ENCODE peak calls at places on chromosomes 16 and 17, in eight cellular contexts. J is neuronal stem cell, O is right lobe of liver, L is left ventricle myocardium inferior, F is fibroblast of villous mesenchyme, E is GM23338, W is gastrocnemius medialis, D is fibroblast of lung. A is an unnamed sample.

GRCh38 chr17:1967092-1967662 is 58.0 kb downstream of the RTN4RL1 start:
- DNase-seq in J (no peak), O (no peak), L (no peak), F (no peak), E (peak), W (no peak), D (no peak), A (peak)

GRCh38 chr17:50953831-50954601 is 87.9 kb upstream of the TOB1 start:
- DNase-seq in J (no peak), O (no peak), L (peak), F (peak), E (peak), W (peak), D (peak), A (peak)

GRCh38 chr17:74241434-74241833 is 28.1 kb downstream of the TTYH2 start:
- DNase-seq in J (no peak), O (no peak), L (no peak), F (no peak), E (no peak), W (peak), D (no peak), A (no peak)

GRCh38 chr16:80463776-80464175 is 77.0 kb upstream of the DYNLRB2 start:
- DNase-seq in J (no peak), O (no peak), L (no peak), F (no peak), E (no peak), W (no peak), D (no peak), A (no peak)

GRCh38 chr16:2150418-2151187 is 2.2 kb downstream of the RAB26 start:
- DNase-seq in J (no peak), O (no peak), L (no peak), F (peak), E (peak), W (no peak), D (peak), A (peak)

GRCh38 chr17:12673788-12674187 is 8.1 kb downstream of the MYOCD start:
- DNase-seq in J (no peak), O (no peak), L (no peak), F (peak), E (no peak), W (no peak), D (peak), A (no peak)

GRCh38 chr17:13626703-13627102 is 25.0 kb upstream of the HS3ST3A1 start:
- DNase-seq in J (no peak), O (no peak), L (no peak), F (peak), E (no peak), W (no peak), D (peak), A (peak)

GRCh38 chr17:42517516-42517915 is 18.5 kb upstream of the NAGLU start:
- DNase-seq in J (peak), O (peak), L (peak), F (peak), E (peak), W (peak), D (peak), A (peak)

GRCh38 chr17:7261377-7262191 is 694 bp downstream of the CLDN7 start:
- DNase-seq in J (no peak), O (peak), L (no peak), F (no peak), E (peak), W (no peak), D (no peak), A (no peak)

GRCh38 chr17:70011750-70012149 is 63.3 kb upstream of the KCNJ16 start:
- DNase-seq in J (no peak), O (no peak), L (no peak), F (no peak), E (no peak), W (no peak), D (no peak), A (no peak)

GRCh38 chr17:70006159-70006558 is 68.9 kb upstream of the KCNJ16 start:
- DNase-seq in J (no peak), O (no peak), L (no peak), F (no peak), E (no peak), W (no peak), D (peak), A (no peak)
- H3K4me3 ChIP-seq in J (no peak), O (no peak), L (no peak), F (no peak), E (no peak), W (no peak), D (no peak), A (no peak)

DNA sequence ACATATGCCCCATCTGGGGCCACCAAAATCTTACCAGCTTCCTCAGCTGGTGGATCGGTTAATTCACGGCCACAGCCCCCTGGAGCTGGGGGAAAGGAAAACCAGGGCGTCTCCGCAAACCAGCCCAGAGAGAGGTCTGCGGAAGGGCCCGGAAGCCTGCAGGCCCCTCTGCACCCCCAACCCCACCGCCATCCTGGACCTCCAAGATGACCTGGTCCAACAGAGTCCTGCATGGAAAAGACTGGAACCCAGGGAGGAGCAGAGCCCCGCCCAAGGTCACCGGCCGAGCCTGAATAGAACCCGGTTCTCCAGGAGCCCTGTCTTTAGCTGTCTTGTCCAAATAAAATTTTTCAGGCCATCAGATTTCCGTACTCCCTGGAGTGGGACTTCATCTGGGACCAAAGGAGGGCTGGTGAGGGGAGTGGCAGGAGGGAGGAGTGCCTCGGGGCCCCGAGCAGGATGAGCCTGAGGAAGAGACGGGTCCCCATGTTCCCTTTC is 37.4 kb upstream of the NDRG4 start:
- DNase-seq in J (no peak), O (no peak), L (no peak), F (no peak), E (peak), W (no peak), D (no peak), A (no peak)
- H3K4me3 ChIP-seq in J (no peak), O (no peak), L (peak), F (no peak), E (peak), W (no peak), D (no peak), A (no peak)

DNA sequence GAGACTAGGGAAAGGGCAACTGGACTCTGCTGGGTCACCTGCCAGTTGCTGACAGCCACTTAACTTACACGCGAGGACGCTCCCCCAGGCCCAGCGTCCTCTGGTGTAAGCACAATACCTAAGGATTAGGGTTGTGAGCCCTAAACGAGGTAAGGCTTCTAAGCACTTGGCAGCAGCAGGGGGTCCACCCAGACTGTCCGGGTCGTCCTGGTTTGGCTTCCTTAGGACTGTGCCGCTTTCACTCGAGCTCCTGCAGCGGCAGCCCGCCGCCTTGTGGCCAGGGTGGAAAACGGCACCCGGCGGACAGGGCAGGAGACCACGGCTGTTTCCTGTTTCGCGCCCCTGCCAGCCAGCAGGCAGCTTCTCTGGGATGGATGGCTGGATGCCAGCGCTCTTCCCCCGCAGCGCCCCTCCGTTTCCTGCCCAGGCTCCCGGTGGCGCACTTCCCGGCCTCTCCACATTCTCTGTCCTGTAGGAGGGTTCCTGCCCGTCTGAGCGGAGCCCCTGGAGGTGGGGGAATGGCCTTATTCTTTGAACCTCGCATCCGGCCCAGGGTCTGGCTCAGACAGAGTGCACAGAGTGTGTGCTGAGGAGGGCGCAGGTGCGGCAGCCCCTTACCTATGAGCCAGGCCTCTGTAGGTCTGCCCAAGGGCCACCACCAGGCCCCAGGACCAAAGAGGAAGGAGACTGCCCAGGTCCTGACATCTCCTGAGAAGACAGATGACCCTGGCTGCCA is 47.0 kb upstream of the AMZ2 start:
- DNase-seq in J (peak), O (peak), L (peak), F (peak), E (peak), W (peak), D (peak), A (peak)
- H3K4me3 ChIP-seq in J (peak), O (no peak), L (peak), F (peak), E (peak), W (peak), D (peak), A (peak)

DNA sequence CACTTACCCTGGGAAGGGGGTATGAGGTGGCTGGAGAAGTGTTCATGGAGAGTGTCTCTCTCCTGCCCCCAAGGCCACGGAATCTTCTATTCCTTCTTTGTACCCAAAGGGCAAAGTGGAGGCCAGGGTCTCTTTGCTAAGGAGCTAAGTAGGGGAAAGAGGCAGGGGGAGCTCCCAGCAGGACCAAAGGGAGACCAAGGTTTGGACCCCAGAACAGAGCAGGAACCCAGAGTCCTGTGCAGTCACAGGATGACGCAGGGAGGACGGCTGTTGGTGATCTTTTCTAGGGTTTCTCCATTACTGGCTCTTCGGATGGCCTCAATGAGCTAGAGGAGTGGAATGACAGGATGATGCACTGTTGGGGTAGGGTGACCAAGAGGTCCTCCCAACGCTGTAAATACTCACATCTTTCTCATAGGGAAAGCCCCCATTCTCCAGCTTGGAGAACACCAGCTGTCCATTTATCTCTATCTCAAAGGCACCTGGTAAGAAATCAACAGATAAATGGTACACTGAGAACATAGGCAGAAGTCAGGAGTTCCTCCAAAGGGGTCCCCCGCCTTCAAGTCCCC is 966 bp downstream of the MIEN1 start:
- DNase-seq in J (no peak), O (no peak), L (no peak), F (no peak), E (no peak), W (no peak), D (no peak), A (no peak)
- H3K4me3 ChIP-seq in J (no peak), O (peak), L (peak), F (peak), E (peak), W (peak), D (peak), A (peak)

DNA sequence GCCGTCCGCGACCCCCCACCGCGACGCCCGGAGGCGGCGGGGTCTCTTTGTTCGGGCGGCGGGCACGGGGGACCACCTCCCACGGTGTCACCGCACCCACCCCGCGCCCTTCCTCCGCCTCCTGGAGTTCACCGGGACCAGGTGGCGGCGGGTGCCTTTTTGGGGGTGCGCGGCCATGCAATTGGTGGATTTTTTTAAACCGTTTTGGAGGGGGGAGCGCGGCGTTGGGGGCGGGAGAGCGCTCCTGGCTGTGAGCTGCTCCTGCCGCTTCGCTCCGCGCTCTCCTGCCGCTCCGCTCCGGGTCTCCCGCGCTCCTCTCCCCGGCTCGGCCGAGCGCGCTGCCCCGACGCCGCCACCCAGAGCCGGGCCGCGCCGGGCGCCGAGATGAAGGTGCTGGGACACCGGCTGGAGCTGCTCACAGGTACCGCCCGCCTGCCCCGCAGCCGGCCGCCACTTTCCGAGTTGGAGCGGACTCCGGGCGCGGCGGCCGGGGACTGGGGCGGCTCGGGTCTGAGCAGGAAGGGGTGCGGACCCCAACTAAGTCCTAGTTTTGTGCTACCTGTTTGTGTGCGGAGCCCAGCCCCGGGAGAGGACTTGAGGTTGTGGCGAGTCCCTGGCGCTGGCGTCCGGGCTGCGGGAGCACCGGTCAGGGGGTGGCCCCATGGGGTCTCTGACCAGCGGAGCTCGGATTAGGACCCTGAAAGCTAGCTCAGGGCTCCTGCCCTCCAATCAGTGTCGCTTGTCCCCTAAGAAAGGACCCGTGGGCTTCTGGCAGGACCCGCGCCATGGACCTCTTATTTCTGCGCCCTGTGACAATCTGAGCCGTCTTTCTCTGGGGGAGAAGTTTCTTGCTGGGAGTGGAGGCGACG is 35.7 kb upstream of the NDRG4 start:
- DNase-seq in J (peak), O (peak), L (peak), F (no peak), E (peak), W (no peak), D (no peak), A (no peak)
- H3K4me3 ChIP-seq in J (peak), O (peak), L (peak), F (no peak), E (peak), W (peak), D (no peak), A (no peak)

GRCh38 chr17:75828051-75828400 is 16.2 kb downstream of the UNC13D start:
- DNase-seq in J (no peak), O (peak), L (no peak), F (no peak), E (peak), W (no peak), D (no peak), A (no peak)

GRCh38 chr17:75828741-75829140 is 15.5 kb downstream of the UNC13D start:
- DNase-seq in J (no peak), O (no peak), L (no peak), F (no peak), E (no peak), W (no peak), D (no peak), A (no peak)

GRCh38 chr17:75825748-75826370 is 18.3 kb downstream of the UNC13D start:
- DNase-seq in J (no peak), O (peak), L (no peak), F (no peak), E (no peak), W (no peak), D (no peak), A (no peak)

GRCh38 chr17:75826561-75827290 is 17.5 kb downstream of the UNC13D start:
- DNase-seq in J (no peak), O (peak), L (no peak), F (no peak), E (no peak), W (no peak), D (no peak), A (peak)

DNA sequence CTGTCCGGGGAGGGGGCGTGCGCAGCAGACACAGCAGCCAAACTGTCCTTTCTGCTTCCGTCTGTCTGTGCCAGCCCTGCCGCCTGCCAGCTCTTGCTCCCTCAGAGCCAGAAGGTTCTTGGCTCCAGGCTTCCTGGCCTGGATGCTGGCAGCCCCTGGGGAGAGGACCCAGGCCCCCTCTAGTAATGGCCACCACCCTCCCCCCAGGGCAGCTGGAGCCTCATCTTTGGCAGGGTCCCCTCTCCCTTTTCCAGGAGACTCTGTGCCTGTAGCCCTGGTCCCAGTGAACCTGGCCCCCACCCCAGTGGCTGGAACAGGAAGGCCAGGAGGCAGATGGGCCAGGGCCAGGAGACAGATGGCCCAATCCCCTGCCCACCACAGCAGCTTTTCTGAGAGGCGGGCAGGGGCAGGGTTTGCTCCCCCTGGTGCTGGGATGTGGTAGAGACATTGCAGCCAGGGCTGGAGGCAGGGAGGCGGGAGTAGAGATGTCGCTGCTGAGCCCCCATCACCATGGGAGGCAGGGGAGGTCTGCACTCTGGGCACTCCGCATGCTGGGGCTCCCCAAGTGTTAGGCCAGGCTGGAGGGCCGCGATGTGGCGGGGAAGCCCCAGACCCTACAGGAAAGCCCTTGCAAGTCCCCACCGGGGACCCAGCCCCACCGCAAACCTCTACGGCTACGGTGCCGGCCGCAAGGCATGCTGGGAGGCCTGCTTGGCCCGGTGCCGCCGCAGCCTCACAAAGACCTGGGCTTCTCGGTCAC is 16.7 kb downstream of the UNC13D start:
- DNase-seq in J (peak), O (no peak), L (peak), F (peak), E (peak), W (peak), D (peak), A (peak)
- H3K4me3 ChIP-seq in J (peak), O (no peak), L (peak), F (no peak), E (peak), W (peak), D (no peak), A (peak)

DNA sequence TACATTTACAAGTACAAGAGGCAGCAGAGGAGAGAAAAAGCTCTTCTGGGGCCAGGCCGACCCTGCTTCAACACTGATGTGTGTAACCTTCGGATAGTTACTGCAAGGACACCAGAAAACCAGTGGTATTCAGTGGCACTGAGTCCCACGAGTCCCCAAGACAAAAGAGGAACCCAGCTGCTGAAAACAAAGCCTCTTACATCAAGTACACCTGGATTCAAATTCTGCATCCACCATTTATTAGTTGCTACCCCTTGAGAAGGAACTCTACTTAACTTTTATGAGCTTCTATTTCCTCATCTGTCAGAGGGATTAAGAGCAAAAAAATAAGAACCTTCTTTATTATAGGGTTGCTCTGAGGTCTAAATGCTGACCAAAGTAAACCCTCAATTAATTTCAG is 2.6 kb downstream of the EARS2 start:
- DNase-seq in J (no peak), O (no peak), L (no peak), F (no peak), E (no peak), W (no peak), D (no peak), A (no peak)
- H3K4me3 ChIP-seq in J (no peak), O (no peak), L (no peak), F (no peak), E (no peak), W (no peak), D (no peak), A (no peak)

DNA sequence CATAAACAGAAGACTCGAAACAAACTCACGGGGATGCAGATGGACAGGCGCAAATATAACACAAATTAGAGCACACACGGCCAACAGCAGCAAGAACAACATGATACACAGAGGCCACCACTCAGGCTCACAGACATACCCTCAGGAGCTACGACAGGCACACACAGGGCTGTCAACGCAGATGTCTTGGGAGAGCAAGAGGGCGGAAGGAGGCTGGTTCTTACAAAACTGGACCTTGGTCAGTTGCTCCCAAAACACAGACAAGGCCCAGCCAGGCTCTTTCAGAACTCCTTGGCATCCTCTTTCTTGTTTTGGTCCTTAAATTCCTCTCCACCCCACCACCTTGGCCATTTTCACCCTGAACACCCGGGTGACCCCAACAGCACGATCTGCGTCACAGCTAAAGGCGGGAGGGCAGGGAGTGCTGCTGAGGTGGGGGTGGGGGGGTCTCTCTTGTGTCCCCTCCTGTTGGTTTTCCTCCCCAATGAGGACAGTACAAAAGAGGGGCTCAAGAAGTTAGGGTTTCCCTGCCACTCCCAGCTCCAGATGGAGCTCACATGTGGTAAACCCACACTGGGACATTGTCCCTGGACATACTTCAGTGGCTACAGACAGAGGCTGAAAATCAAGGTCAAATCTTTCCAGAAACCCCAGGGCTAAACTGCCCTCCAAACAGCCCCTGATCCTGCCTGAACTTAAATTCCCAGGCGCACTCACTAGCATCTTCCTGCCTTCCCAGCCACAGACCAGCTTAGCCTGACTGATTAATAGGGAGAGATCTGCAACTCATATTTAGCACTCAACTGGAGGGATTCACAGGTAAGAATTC is 221.3 kb downstream of the C16orf78 start:
- DNase-seq in J (no peak), O (no peak), L (no peak), F (no peak), E (no peak), W (no peak), D (no peak), A (peak)
- H3K4me3 ChIP-seq in J (no peak), O (no peak), L (no peak), F (no peak), E (no peak), W (no peak), D (no peak), A (no peak)